ENCODE peak calls at places on chromosomes 2 and 18, in four cellular contexts. One of them, this sample, is unnamed.

GRCh38 chr2:113712941-113713340 is 43.5 kb downstream of the SLC35F5 start:
- DNase-seq in NAMALWA: no peak
- DNase-seq in foreskin keratinocyte: no peak
- DNase-seq in kidney tubule cell: peak
- DNase-seq in this sample: no peak

GRCh38 chr18:23828426-23828825 is 139.2 kb downstream of the LAMA3 start:
- DNase-seq in NAMALWA: peak
- DNase-seq in foreskin keratinocyte: peak
- DNase-seq in kidney tubule cell: peak
- DNase-seq in this sample: no peak

GRCh38 chr18:51236225-51236624 is 38.7 kb upstream of the MEX3C start:
- DNase-seq in NAMALWA: no peak
- DNase-seq in foreskin keratinocyte: peak
- DNase-seq in kidney tubule cell: peak
- DNase-seq in this sample: no peak

GRCh38 chr2:69567157-69567908 is 76.2 kb downstream of the AAK1 start:
- DNase-seq in NAMALWA: no peak
- DNase-seq in foreskin keratinocyte: peak
- DNase-seq in kidney tubule cell: peak
- DNase-seq in this sample: no peak

GRCh38 chr2:23926289-23926749 is 604 bp downstream of the ATAD2B start:
- DNase-seq in NAMALWA: peak
- DNase-seq in foreskin keratinocyte: no peak
- DNase-seq in kidney tubule cell: peak
- DNase-seq in this sample: peak

GRCh38 chr18:3526421-3527354 is 76.7 kb downstream of the TGIF1 start:
- DNase-seq in NAMALWA: no peak
- DNase-seq in foreskin keratinocyte: no peak
- DNase-seq in kidney tubule cell: peak
- DNase-seq in this sample: peak

GRCh38 chr18:61891874-61892273 is 933 bp downstream of the RNF152 start:
- DNase-seq in NAMALWA: no peak
- DNase-seq in foreskin keratinocyte: no peak
- DNase-seq in kidney tubule cell: no peak
- DNase-seq in this sample: no peak

GRCh38 chr2:216888086-216888485 is 28.2 kb upstream of the TNP1 start:
- DNase-seq in NAMALWA: no peak
- DNase-seq in foreskin keratinocyte: no peak
- DNase-seq in kidney tubule cell: no peak
- DNase-seq in this sample: no peak

GRCh38 chr2:241901018-241901380 is 31.5 kb downstream of the RTP5 start:
- DNase-seq in NAMALWA: no peak
- DNase-seq in foreskin keratinocyte: no peak
- DNase-seq in kidney tubule cell: no peak
- DNase-seq in this sample: no peak

GRCh38 chr2:74534411-74534810 is 4.7 kb downstream of the HTRA2 start:
- DNase-seq in NAMALWA: no peak
- DNase-seq in foreskin keratinocyte: no peak
- DNase-seq in kidney tubule cell: no peak
- DNase-seq in this sample: no peak

GRCh38 chr18:58758606-58759005 is 87.3 kb downstream of the MALT1 start:
- DNase-seq in NAMALWA: no peak
- DNase-seq in foreskin keratinocyte: no peak
- DNase-seq in kidney tubule cell: peak
- DNase-seq in this sample: no peak

GRCh38 chr2:72116081-72116533 is 31.6 kb downstream of the CYP26B1 start:
- DNase-seq in NAMALWA: peak
- DNase-seq in foreskin keratinocyte: no peak
- DNase-seq in kidney tubule cell: peak
- DNase-seq in this sample: no peak

GRCh38 chr2:15762449-15762848 is 170.8 kb downstream of the DDX1 start:
- DNase-seq in NAMALWA: no peak
- DNase-seq in foreskin keratinocyte: no peak
- DNase-seq in kidney tubule cell: no peak
- DNase-seq in this sample: no peak

GRCh38 chr2:203750669-203751068 is 44.2 kb downstream of the CD28 start:
- DNase-seq in NAMALWA: no peak
- DNase-seq in foreskin keratinocyte: no peak
- DNase-seq in kidney tubule cell: no peak
- DNase-seq in this sample: no peak

GRCh38 chr2:143246246-143246645 is 117.0 kb downstream of the ARHGAP15 start:
- DNase-seq in NAMALWA: no peak
- DNase-seq in foreskin keratinocyte: no peak
- DNase-seq in kidney tubule cell: no peak
- DNase-seq in this sample: no peak

GRCh38 chr2:188314314-188315054 is 22.8 kb downstream of the GULP1 start:
- DNase-seq in NAMALWA: no peak
- DNase-seq in foreskin keratinocyte: no peak
- DNase-seq in kidney tubule cell: no peak
- DNase-seq in this sample: no peak

GRCh38 chr18:23127145-23127544 is 8.1 kb upstream of the CABLES1 start:
- DNase-seq in NAMALWA: no peak
- DNase-seq in foreskin keratinocyte: no peak
- DNase-seq in kidney tubule cell: no peak
- DNase-seq in this sample: no peak

GRCh38 chr2:120624056-120624737 is 111.5 kb upstream of the GLI2 start:
- DNase-seq in NAMALWA: no peak
- DNase-seq in foreskin keratinocyte: no peak
- DNase-seq in kidney tubule cell: no peak
- DNase-seq in this sample: no peak

GRCh38 chr2:28239152-28239551 is 153.5 kb upstream of the FOSL2 start:
- DNase-seq in NAMALWA: no peak
- DNase-seq in foreskin keratinocyte: no peak
- DNase-seq in kidney tubule cell: no peak
- DNase-seq in this sample: no peak

GRCh38 chr18:38456253-38456652 is 890.7 kb upstream of the CELF4 start:
- DNase-seq in NAMALWA: no peak
- DNase-seq in foreskin keratinocyte: no peak
- DNase-seq in kidney tubule cell: no peak
- DNase-seq in this sample: no peak